ENCODE peak calls at places on chromosomes 2 and 18, in seven cellular contexts. One of them, this sample, is unnamed.
A peak's percentile ranks its signal among the peaks of the same experiment; 100 is the strongest.

GRCh38 chr2:174634130-174635014 is 36.8 kb upstream of the WIPF1 start:
- DNase-seq in activated naive CD8-positive, alpha-beta T cell treated with anti-CD3 and anti-CD28 coated beads, Interleukin-2, amount 50 U/mL, for 16 hours: peak; percentile 15
- DNase-seq in hippocampal formation: no peak
- DNase-seq in psoas muscle: no peak
- DNase-seq in sciatic nerve: no peak
- DNase-seq in Calu3: no peak
- DNase-seq in GM12891: no peak
- DNase-seq in this sample: no peak

GRCh38 chr2:135744761-135745314 is 3.2 kb downstream of the UBXN4 start:
- DNase-seq in activated naive CD8-positive, alpha-beta T cell treated with anti-CD3 and anti-CD28 coated beads, Interleukin-2, amount 50 U/mL, for 16 hours: no peak
- DNase-seq in hippocampal formation: no peak
- DNase-seq in psoas muscle: no peak
- DNase-seq in GM12891: peak; percentile 20
- DNase-seq in Calu3: peak; percentile 25
- DNase-seq in sciatic nerve: no peak
- DNase-seq in this sample: peak; percentile 36

GRCh38 chr2:233289590-233290424 is 17.8 kb upstream of the SAG start:
- DNase-seq in sciatic nerve: no peak
- DNase-seq in hippocampal formation: peak; percentile 18
- DNase-seq in GM12891: no peak
- DNase-seq in psoas muscle: no peak
- DNase-seq in activated naive CD8-positive, alpha-beta T cell treated with anti-CD3 and anti-CD28 coated beads, Interleukin-2, amount 50 U/mL, for 16 hours: no peak
- DNase-seq in Calu3: no peak
- DNase-seq in this sample: no peak

GRCh38 chr2:232438951-232439757 is 16.8 kb upstream of the ALPI start:
- DNase-seq in psoas muscle: no peak
- DNase-seq in activated naive CD8-positive, alpha-beta T cell treated with anti-CD3 and anti-CD28 coated beads, Interleukin-2, amount 50 U/mL, for 16 hours: peak; percentile 17
- DNase-seq in hippocampal formation: no peak
- DNase-seq in Calu3: peak; percentile 74
- DNase-seq in GM12891: no peak
- DNase-seq in sciatic nerve: peak; percentile 53
- DNase-seq in this sample: no peak

GRCh38 chr2:229920011-229920781 is 1.6 kb downstream of the TRIP12 start:
- DNase-seq in sciatic nerve: no peak
- DNase-seq in Calu3: no peak
- DNase-seq in psoas muscle: no peak
- DNase-seq in activated naive CD8-positive, alpha-beta T cell treated with anti-CD3 and anti-CD28 coated beads, Interleukin-2, amount 50 U/mL, for 16 hours: no peak
- DNase-seq in GM12891: no peak
- DNase-seq in hippocampal formation: no peak
- DNase-seq in this sample: no peak

GRCh38 chr2:107747964-107748583 is 78.6 kb upstream of the RGPD4 start:
- DNase-seq in Calu3: no peak
- DNase-seq in psoas muscle: no peak
- DNase-seq in hippocampal formation: no peak
- DNase-seq in sciatic nerve: no peak
- DNase-seq in activated naive CD8-positive, alpha-beta T cell treated with anti-CD3 and anti-CD28 coated beads, Interleukin-2, amount 50 U/mL, for 16 hours: no peak
- DNase-seq in GM12891: no peak
- DNase-seq in this sample: no peak

GRCh38 chr18:54983041-54983686 is 23.9 kb upstream of the CCDC68 start:
- DNase-seq in activated naive CD8-positive, alpha-beta T cell treated with anti-CD3 and anti-CD28 coated beads, Interleukin-2, amount 50 U/mL, for 16 hours: no peak
- DNase-seq in GM12891: no peak
- DNase-seq in psoas muscle: no peak
- DNase-seq in Calu3: peak; percentile 20
- DNase-seq in hippocampal formation: no peak
- DNase-seq in sciatic nerve: no peak
- DNase-seq in this sample: peak; percentile 44

GRCh38 chr18:23274638-23275482 is 139.6 kb downstream of the CABLES1 start:
- DNase-seq in Calu3: no peak
- DNase-seq in GM12891: no peak
- DNase-seq in activated naive CD8-positive, alpha-beta T cell treated with anti-CD3 and anti-CD28 coated beads, Interleukin-2, amount 50 U/mL, for 16 hours: no peak
- DNase-seq in psoas muscle: no peak
- DNase-seq in hippocampal formation: no peak
- DNase-seq in sciatic nerve: no peak
- DNase-seq in this sample: no peak

GRCh38 chr18:9101730-9102390 is 639 bp upstream of the NDUFV2 start:
- DNase-seq in psoas muscle: no peak
- DNase-seq in sciatic nerve: no peak
- DNase-seq in activated naive CD8-positive, alpha-beta T cell treated with anti-CD3 and anti-CD28 coated beads, Interleukin-2, amount 50 U/mL, for 16 hours: no peak
- DNase-seq in Calu3: peak; percentile 48
- DNase-seq in hippocampal formation: no peak
- DNase-seq in GM12891: no peak
- DNase-seq in this sample: peak; percentile 44

This sample was measured in SW480.